ENCODE peak calls at places on chromosomes 12 and 14, in eight cellular contexts. K is colonic mucosa; W is adipocyte; J is fibroblast of lung; T is pancreas; O is right cardiac atrium; Z is CD4-positive, alpha-beta memory T cell; S is K562. F is an unnamed sample. For H3K4me1, the result is how much of the 10 kb centered on the place peaks cover.

GRCh38 chr12:77687346-77687745 is 143.3 kb upstream of the NAV3 start:
- DNase-seq in S (no peak), O (no peak), W (peak), K (no peak), Z (no peak), T (no peak), J (peak), F (no peak)

GRCh38 chr12:95963104-95963503 is 20.0 kb downstream of the AMDHD1 start:
- DNase-seq in W (no peak), K (no peak), O (no peak), T (no peak), Z (no peak), J (no peak), S (no peak), F (no peak)

GRCh38 chr12:28189774-28190320 is 409 bp upstream of the CCDC91 start:
- DNase-seq in Z (no peak), O (no peak), K (no peak), T (peak), W (no peak), J (no peak), S (no peak), F (peak)

GRCh38 chr14:54909763-54910162 is 7.1 kb upstream of the GCH1 start:
- DNase-seq in W (no peak), S (no peak), O (no peak), J (no peak), T (no peak), K (no peak), Z (no peak), F (no peak)

GRCh38 chr12:13581031-13581430 is 384.5 kb downstream of the EMP1 start:
- DNase-seq in Z (no peak), J (no peak), S (no peak), K (no peak), O (no peak), T (no peak), W (no peak), F (no peak)

GRCh38 chr12:52975820-52976573 is 27.1 kb downstream of the KRT18 start:
- DNase-seq in O (peak), T (no peak), J (peak), K (peak), S (no peak), W (no peak), Z (no peak), F (no peak)

GRCh38 chr12:63944586-63945228 is 100.2 kb downstream of the SRGAP1 start:
- DNase-seq in J (no peak), S (no peak), K (no peak), O (peak), W (no peak), Z (no peak), T (no peak), F (no peak)

GRCh38 chr12:125853670-125854069 is 788.4 kb downstream of the AACS start:
- DNase-seq in J (no peak), T (no peak), O (no peak), S (no peak), Z (no peak), W (no peak), K (no peak), F (no peak)

GRCh38 chr14:33068626-33069025 is 129.9 kb downstream of the NPAS3 start:
- DNase-seq in J (no peak), W (no peak), K (no peak), T (no peak), S (no peak), O (no peak), Z (no peak), F (no peak)

GRCh38 chr14:52619692-52620091 is 67.1 kb downstream of the GPR137C start:
- DNase-seq in O (no peak), T (no peak), K (no peak), W (no peak), Z (no peak), J (no peak), S (no peak), F (no peak)

GRCh38 chr14:45252356-45253069 is 489 bp downstream of the MIS18BP1 start:
- DNase-seq in K (peak), T (no peak), S (no peak), O (no peak), J (no peak), W (peak), Z (no peak), F (no peak)

GRCh38 chr12:32755051-32755653 is 545 bp downstream of the YARS2 start:
- DNase-seq in K (peak), T (peak), Z (peak), O (peak), W (peak), J (peak), S (peak), F (peak)

GRCh38 chr12:65276923-65277322 is 1.6 kb upstream of the MSRB3 start:
- DNase-seq in W (no peak), O (no peak), J (no peak), Z (no peak), K (no peak), S (no peak), T (no peak), F (peak)

GRCh38 chr14:93085916-93086315 is 29.8 kb downstream of the ITPK1 start:
- DNase-seq in O (peak), S (no peak), T (no peak), W (peak), J (no peak), K (no peak), Z (no peak), F (peak)

DNA sequence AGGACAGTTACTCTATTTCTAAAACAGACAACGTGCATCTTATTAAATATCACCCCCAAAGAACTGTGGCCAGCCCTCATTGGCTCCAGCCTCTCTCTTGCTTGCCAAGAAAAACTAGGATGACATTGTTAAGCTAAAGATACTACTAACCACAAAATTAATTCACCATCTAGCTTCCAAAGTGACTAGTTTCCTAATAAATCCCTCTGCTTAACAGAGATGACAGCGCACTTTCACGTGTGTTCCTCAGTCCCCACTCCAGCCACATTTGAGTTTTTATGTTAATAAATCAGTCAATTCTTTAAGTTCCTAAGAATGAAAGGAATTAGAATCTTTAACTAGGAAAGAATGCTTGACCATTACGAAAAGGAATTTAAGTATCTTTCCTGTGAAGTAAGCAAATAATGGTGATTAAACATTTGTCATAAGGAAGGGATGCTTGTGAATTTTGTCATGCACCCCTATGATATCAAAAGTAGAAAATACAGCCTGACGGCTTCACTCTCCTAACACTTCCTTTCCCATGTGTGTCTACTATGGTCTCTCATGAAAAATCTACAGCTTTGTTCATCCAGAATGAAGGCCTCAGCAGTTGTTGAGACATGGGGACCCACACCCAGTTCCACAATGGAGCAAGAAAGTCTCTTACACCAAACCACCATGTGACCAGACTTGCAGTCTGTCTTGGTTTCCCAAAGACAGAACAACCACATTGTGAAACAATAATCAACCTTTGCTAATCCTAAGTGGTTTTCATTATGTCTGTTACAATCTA is 8.1 kb downstream of the CORO1C start:
- DNase-seq in O (no peak), S (no peak), Z (no peak), W (peak), K (no peak), T (no peak), J (peak), F (peak)
- H3K4me1 ChIP-seq in O (under half), S (under half), Z (under half), W (half or more), K (under half), T (under half), J (half or more), F (half or more)

GRCh38 chr12:129335773-129336172 is 482.5 kb downstream of the GLT1D1 start:
- DNase-seq in S (no peak), J (no peak), Z (no peak), O (no peak), W (no peak), T (no peak), K (no peak), F (no peak)

GRCh38 chr12:129331356-129332085 is 478.2 kb downstream of the GLT1D1 start:
- DNase-seq in S (no peak), Z (no peak), T (no peak), K (no peak), J (no peak), O (no peak), W (no peak), F (no peak)

GRCh38 chr12:129337413-129337812 is 484.1 kb downstream of the GLT1D1 start:
- DNase-seq in O (no peak), K (no peak), Z (no peak), J (no peak), W (no peak), S (peak), T (no peak), F (no peak)

GRCh38 chr12:129332286-129332685 is 479.0 kb downstream of the GLT1D1 start:
- DNase-seq in T (no peak), Z (no peak), W (no peak), K (no peak), S (no peak), O (no peak), J (no peak), F (no peak)
- H3K4me1 ChIP-seq in T (under half), Z (under half), W (under half), K (under half), S (under half), O (under half), J (under half), F (under half)

GRCh38 chr12:51972849-51973273 is 21.4 kb downstream of the ACVR1B start:
- DNase-seq in O (peak), Z (peak), S (peak), T (no peak), W (peak), K (no peak), J (peak), F (no peak)
- H3K4me1 ChIP-seq in O (under half), Z (half or more), S (under half), T (half or more), W (half or more), K (under half), J (under half), F (half or more)

GRCh38 chr12:116266631-116267349 is 10.7 kb downstream of the MED13L start:
- DNase-seq in W (no peak), T (no peak), K (no peak), O (no peak), S (no peak), J (peak), Z (no peak), F (no peak)
- H3K4me1 ChIP-seq in W (half or more), T (under half), K (under half), O (under half), S (under half), J (under half), Z (half or more), F (under half)

F was measured in osteoblast.